ENCODE peak calls at places on chromosomes 3 and 15, in six cellular contexts. One of them, this sample, is unnamed.

GRCh38 chr3:39760325-39760724 is 49.1 kb upstream of the MYRIP start:
- DNase-seq in lung: no peak
- DNase-seq in SK-N-SH: no peak
- DNase-seq in CD4-positive, CD25-positive, alpha-beta regulatory T cell: no peak
- DNase-seq in endodermal cell: no peak
- DNase-seq in psoas muscle: no peak
- DNase-seq in this sample: no peak

GRCh38 chr3:9064251-9064650 is 101.0 kb upstream of the RAD18 start:
- DNase-seq in lung: no peak
- DNase-seq in SK-N-SH: no peak
- DNase-seq in CD4-positive, CD25-positive, alpha-beta regulatory T cell: no peak
- DNase-seq in endodermal cell: no peak
- DNase-seq in psoas muscle: no peak
- DNase-seq in this sample: no peak

GRCh38 chr3:25895443-25895842 is 105.6 kb downstream of the OXSM start:
- DNase-seq in lung: no peak
- DNase-seq in SK-N-SH: no peak
- DNase-seq in CD4-positive, CD25-positive, alpha-beta regulatory T cell: no peak
- DNase-seq in endodermal cell: no peak
- DNase-seq in psoas muscle: no peak
- DNase-seq in this sample: no peak

GRCh38 chr15:63238796-63239195 is 38.6 kb upstream of the APH1B start:
- DNase-seq in lung: no peak
- DNase-seq in SK-N-SH: no peak
- DNase-seq in CD4-positive, CD25-positive, alpha-beta regulatory T cell: no peak
- DNase-seq in endodermal cell: no peak
- DNase-seq in psoas muscle: no peak
- DNase-seq in this sample: no peak

GRCh38 chr3:127677541-127678314 is 5.0 kb downstream of the ABTB1 start:
- DNase-seq in lung: no peak
- DNase-seq in SK-N-SH: no peak
- DNase-seq in CD4-positive, CD25-positive, alpha-beta regulatory T cell: no peak
- DNase-seq in endodermal cell: peak
- DNase-seq in psoas muscle: peak
- DNase-seq in this sample: no peak

GRCh38 chr3:157807286-157807685 is 298.9 kb downstream of the SHOX2 start:
- DNase-seq in lung: no peak
- DNase-seq in SK-N-SH: no peak
- DNase-seq in CD4-positive, CD25-positive, alpha-beta regulatory T cell: no peak
- DNase-seq in endodermal cell: no peak
- DNase-seq in psoas muscle: no peak
- DNase-seq in this sample: no peak

GRCh38 chr15:42419369-42419768 is 60.1 kb downstream of the CAPN3 start:
- DNase-seq in lung: no peak
- DNase-seq in SK-N-SH: no peak
- DNase-seq in CD4-positive, CD25-positive, alpha-beta regulatory T cell: no peak
- DNase-seq in endodermal cell: no peak
- DNase-seq in psoas muscle: no peak
- DNase-seq in this sample: no peak

GRCh38 chr3:196661400-196661799 is 21.9 kb downstream of the NRROS start:
- DNase-seq in lung: no peak
- DNase-seq in SK-N-SH: no peak
- DNase-seq in CD4-positive, CD25-positive, alpha-beta regulatory T cell: no peak
- DNase-seq in endodermal cell: peak
- DNase-seq in psoas muscle: no peak
- DNase-seq in this sample: no peak

GRCh38 chr3:159881828-159882309 is 106.8 kb upstream of the IL12A start:
- DNase-seq in lung: no peak
- DNase-seq in SK-N-SH: no peak
- DNase-seq in CD4-positive, CD25-positive, alpha-beta regulatory T cell: no peak
- DNase-seq in endodermal cell: peak
- DNase-seq in psoas muscle: peak
- DNase-seq in this sample: no peak

GRCh38 chr3:139377378-139377777 is 12.1 kb downstream of the COPB2 start:
- DNase-seq in lung: no peak
- DNase-seq in SK-N-SH: no peak
- DNase-seq in CD4-positive, CD25-positive, alpha-beta regulatory T cell: no peak
- DNase-seq in endodermal cell: no peak
- DNase-seq in psoas muscle: no peak
- DNase-seq in this sample: no peak

GRCh38 chr3:184748219-184749135 is 36.6 kb upstream of the MAGEF1 start:
- DNase-seq in lung: no peak
- DNase-seq in SK-N-SH: peak
- DNase-seq in CD4-positive, CD25-positive, alpha-beta regulatory T cell: no peak
- DNase-seq in endodermal cell: peak
- DNase-seq in psoas muscle: no peak
- DNase-seq in this sample: no peak

GRCh38 chr3:20576228-20576627 is 390.2 kb upstream of the SGO1 start:
- DNase-seq in lung: no peak
- DNase-seq in SK-N-SH: no peak
- DNase-seq in CD4-positive, CD25-positive, alpha-beta regulatory T cell: no peak
- DNase-seq in endodermal cell: no peak
- DNase-seq in psoas muscle: no peak
- DNase-seq in this sample: no peak

GRCh38 chr3:134857776-134858515 is 62.9 kb downstream of the EPHB1 start:
- DNase-seq in lung: no peak
- DNase-seq in SK-N-SH: no peak
- DNase-seq in CD4-positive, CD25-positive, alpha-beta regulatory T cell: no peak
- DNase-seq in endodermal cell: peak
- DNase-seq in psoas muscle: no peak
- DNase-seq in this sample: no peak

GRCh38 chr3:59772416-59773408 is 722.9 kb upstream of the CFAP20DC start:
- DNase-seq in lung: no peak
- DNase-seq in SK-N-SH: no peak
- DNase-seq in CD4-positive, CD25-positive, alpha-beta regulatory T cell: peak
- DNase-seq in endodermal cell: no peak
- DNase-seq in psoas muscle: no peak
- DNase-seq in this sample: no peak

GRCh38 chr3:52827866-52828376 is 2.6 kb downstream of the ITIH4 start:
- DNase-seq in lung: no peak
- DNase-seq in SK-N-SH: peak
- DNase-seq in CD4-positive, CD25-positive, alpha-beta regulatory T cell: no peak
- DNase-seq in endodermal cell: peak
- DNase-seq in psoas muscle: no peak
- DNase-seq in this sample: no peak

GRCh38 chr3:124707667-124708066 is 22.6 kb upstream of the UMPS start:
- DNase-seq in lung: no peak
- DNase-seq in SK-N-SH: no peak
- DNase-seq in CD4-positive, CD25-positive, alpha-beta regulatory T cell: no peak
- DNase-seq in endodermal cell: peak
- DNase-seq in psoas muscle: no peak
- DNase-seq in this sample: no peak

GRCh38 chr3:61571516-61572336 is 10.4 kb downstream of the PTPRG start:
- DNase-seq in lung: peak
- DNase-seq in SK-N-SH: no peak
- DNase-seq in CD4-positive, CD25-positive, alpha-beta regulatory T cell: no peak
- DNase-seq in endodermal cell: peak
- DNase-seq in psoas muscle: peak
- DNase-seq in this sample: no peak

GRCh38 chr3:64685800-64686445 is 1.9 kb downstream of the ADAMTS9 start:
- DNase-seq in lung: peak
- DNase-seq in SK-N-SH: peak
- DNase-seq in CD4-positive, CD25-positive, alpha-beta regulatory T cell: no peak
- DNase-seq in endodermal cell: peak
- DNase-seq in psoas muscle: peak
- DNase-seq in this sample: peak

GRCh38 chr3:112847692-112848091 is 1.0 kb upstream of the CD200R1L start:
- DNase-seq in lung: no peak
- DNase-seq in SK-N-SH: no peak
- DNase-seq in CD4-positive, CD25-positive, alpha-beta regulatory T cell: peak
- DNase-seq in endodermal cell: no peak
- DNase-seq in psoas muscle: no peak
- DNase-seq in this sample: no peak

GRCh38 chr3:189288348-189289235 is 116.8 kb downstream of the TPRG1 start:
- DNase-seq in lung: no peak
- DNase-seq in SK-N-SH: no peak
- DNase-seq in CD4-positive, CD25-positive, alpha-beta regulatory T cell: no peak
- DNase-seq in endodermal cell: no peak
- DNase-seq in psoas muscle: no peak
- DNase-seq in this sample: no peak

DNA sequence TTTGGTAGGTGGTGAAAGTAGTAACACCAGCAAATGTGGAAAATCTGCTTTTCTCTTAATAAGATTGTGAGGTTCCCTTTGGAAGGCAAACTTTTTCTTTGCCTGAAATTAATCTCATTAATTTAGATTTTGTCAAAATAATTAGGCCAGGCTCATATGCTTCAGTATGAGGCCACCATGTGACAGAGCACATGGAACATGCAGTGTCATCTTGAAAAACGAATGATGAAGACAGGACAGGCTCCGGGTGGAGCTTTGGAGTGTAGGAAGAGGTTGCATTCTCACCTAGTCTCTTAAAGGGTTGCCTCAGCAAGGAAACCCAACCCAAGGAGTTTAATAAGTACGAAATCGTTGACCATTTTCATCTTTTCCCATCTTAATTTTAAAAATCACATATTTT is 18.6 kb upstream of the LZTFL1 start:
- DNase-seq in lung: no peak
- DNase-seq in SK-N-SH: no peak
- DNase-seq in CD4-positive, CD25-positive, alpha-beta regulatory T cell: no peak
- DNase-seq in endodermal cell: no peak
- DNase-seq in psoas muscle: no peak
- DNase-seq in this sample: no peak
- H3K27ac ChIP-seq in lung: no peak
- H3K27ac ChIP-seq in SK-N-SH: no peak
- H3K27ac ChIP-seq in CD4-positive, CD25-positive, alpha-beta regulatory T cell: no peak
- H3K27ac ChIP-seq in endodermal cell: no peak
- H3K27ac ChIP-seq in psoas muscle: no peak
- H3K27ac ChIP-seq in this sample: no peak

DNA sequence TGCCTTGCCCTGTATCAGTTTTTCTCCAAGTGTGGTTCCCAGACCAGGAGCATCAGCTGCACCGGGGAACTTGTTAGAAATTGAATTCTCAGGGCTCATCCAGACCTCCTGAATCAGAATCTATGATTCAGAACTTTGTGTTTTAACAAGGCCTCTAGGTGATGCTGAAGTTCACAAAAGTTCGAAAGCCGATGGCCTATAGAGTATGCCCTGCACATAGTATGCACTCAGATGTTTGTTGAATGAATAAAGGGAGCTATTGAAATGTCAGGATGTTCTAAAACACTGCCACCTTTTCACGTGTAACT is 666 bp upstream of the LARP6 start:
- DNase-seq in lung: no peak
- DNase-seq in SK-N-SH: no peak
- DNase-seq in CD4-positive, CD25-positive, alpha-beta regulatory T cell: no peak
- DNase-seq in endodermal cell: no peak
- DNase-seq in psoas muscle: no peak
- DNase-seq in this sample: no peak
- H3K27ac ChIP-seq in lung: peak
- H3K27ac ChIP-seq in SK-N-SH: peak
- H3K27ac ChIP-seq in CD4-positive, CD25-positive, alpha-beta regulatory T cell: no peak
- H3K27ac ChIP-seq in endodermal cell: no peak
- H3K27ac ChIP-seq in psoas muscle: peak
- H3K27ac ChIP-seq in this sample: peak

GRCh38 chr15:86915811-86916331 is 836.2 kb downstream of the AGBL1 start:
- DNase-seq in lung: no peak
- DNase-seq in SK-N-SH: peak
- DNase-seq in CD4-positive, CD25-positive, alpha-beta regulatory T cell: no peak
- DNase-seq in endodermal cell: peak
- DNase-seq in psoas muscle: no peak
- DNase-seq in this sample: no peak
- H3K27ac ChIP-seq in lung: no peak
- H3K27ac ChIP-seq in SK-N-SH: no peak
- H3K27ac ChIP-seq in CD4-positive, CD25-positive, alpha-beta regulatory T cell: no peak
- H3K27ac ChIP-seq in endodermal cell: no peak
- H3K27ac ChIP-seq in psoas muscle: no peak
- H3K27ac ChIP-seq in this sample: peak

GRCh38 chr15:78065284-78065872 is 12.1 kb downstream of the TBC1D2B start:
- DNase-seq in lung: peak
- DNase-seq in SK-N-SH: no peak
- DNase-seq in CD4-positive, CD25-positive, alpha-beta regulatory T cell: no peak
- DNase-seq in endodermal cell: no peak
- DNase-seq in psoas muscle: peak
- DNase-seq in this sample: no peak
- H3K27ac ChIP-seq in lung: peak
- H3K27ac ChIP-seq in SK-N-SH: peak
- H3K27ac ChIP-seq in CD4-positive, CD25-positive, alpha-beta regulatory T cell: peak
- H3K27ac ChIP-seq in endodermal cell: no peak
- H3K27ac ChIP-seq in psoas muscle: peak
- H3K27ac ChIP-seq in this sample: peak

DNA sequence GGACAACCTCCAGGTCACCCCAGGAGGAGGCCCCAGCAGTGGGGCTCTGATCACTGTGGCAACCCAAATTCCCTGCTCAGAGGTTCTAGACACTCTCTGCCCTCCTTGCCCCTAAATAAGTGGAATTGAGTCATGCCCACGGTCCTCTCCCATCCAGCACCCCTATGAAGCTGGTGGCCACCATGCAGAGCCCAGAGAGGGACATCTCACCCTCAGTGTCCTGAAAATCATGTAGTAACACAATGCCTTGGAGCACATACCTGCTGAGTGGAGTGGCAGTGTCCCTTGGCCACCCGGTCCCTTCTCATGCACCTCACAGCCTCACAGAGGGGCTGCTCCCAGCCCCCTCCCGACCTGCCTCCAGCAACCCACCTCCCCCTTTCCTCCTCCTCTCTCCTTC is 114.3 kb upstream of the MEF2A start:
- DNase-seq in lung: no peak
- DNase-seq in SK-N-SH: no peak
- DNase-seq in CD4-positive, CD25-positive, alpha-beta regulatory T cell: no peak
- DNase-seq in endodermal cell: no peak
- DNase-seq in psoas muscle: no peak
- DNase-seq in this sample: no peak
- H3K27ac ChIP-seq in lung: peak
- H3K27ac ChIP-seq in SK-N-SH: no peak
- H3K27ac ChIP-seq in CD4-positive, CD25-positive, alpha-beta regulatory T cell: no peak
- H3K27ac ChIP-seq in endodermal cell: no peak
- H3K27ac ChIP-seq in psoas muscle: peak
- H3K27ac ChIP-seq in this sample: peak

DNA sequence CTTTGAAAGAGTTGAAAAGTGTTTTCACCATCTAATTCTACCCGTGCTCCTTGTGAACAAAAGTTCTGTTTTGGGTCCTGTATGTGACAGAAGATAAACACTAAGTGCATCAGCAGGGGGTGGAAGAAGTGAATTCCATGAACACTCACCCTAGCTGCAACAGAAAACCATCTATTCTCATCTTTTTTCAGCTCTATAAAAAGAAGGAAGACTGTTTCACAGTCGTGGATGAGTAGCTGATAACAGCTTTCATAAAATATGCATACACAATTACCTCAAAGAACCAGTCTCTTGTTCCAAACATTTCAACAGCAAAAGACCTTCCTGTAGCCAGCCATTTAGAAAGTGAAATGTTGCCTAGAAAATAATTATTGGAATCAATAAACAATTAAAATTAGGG is 281.7 kb upstream of the RASGRP1 start:
- DNase-seq in lung: no peak
- DNase-seq in SK-N-SH: no peak
- DNase-seq in CD4-positive, CD25-positive, alpha-beta regulatory T cell: no peak
- DNase-seq in endodermal cell: no peak
- DNase-seq in psoas muscle: no peak
- DNase-seq in this sample: no peak
- H3K27ac ChIP-seq in lung: no peak
- H3K27ac ChIP-seq in SK-N-SH: peak
- H3K27ac ChIP-seq in CD4-positive, CD25-positive, alpha-beta regulatory T cell: no peak
- H3K27ac ChIP-seq in endodermal cell: no peak
- H3K27ac ChIP-seq in psoas muscle: no peak
- H3K27ac ChIP-seq in this sample: no peak

GRCh38 chr15:67953286-67953685 is 100.8 kb upstream of the PIAS1 start:
- DNase-seq in lung: no peak
- DNase-seq in SK-N-SH: no peak
- DNase-seq in CD4-positive, CD25-positive, alpha-beta regulatory T cell: no peak
- DNase-seq in endodermal cell: no peak
- DNase-seq in psoas muscle: no peak
- DNase-seq in this sample: no peak
- H3K27ac ChIP-seq in lung: no peak
- H3K27ac ChIP-seq in SK-N-SH: no peak
- H3K27ac ChIP-seq in CD4-positive, CD25-positive, alpha-beta regulatory T cell: no peak
- H3K27ac ChIP-seq in endodermal cell: no peak
- H3K27ac ChIP-seq in psoas muscle: no peak
- H3K27ac ChIP-seq in this sample: no peak

This sample was measured in caudate nucleus.